ENCODE peak calls at places on chromosomes 12 and 14, in four cellular contexts. One of them, this sample, is unnamed. For H3K9me1, the result is how much of the 10 kb centered on the place peaks cover.

GRCh38 chr12:54017845-54018607 is 9.2 kb downstream of the HOXC8 start:
- DNase-seq in K562: peak
- DNase-seq in endothelial cell of umbilical vein: peak
- DNase-seq in IMR-90: peak
- DNase-seq in this sample: no peak

GRCh38 chr14:64816221-64816783 is 63.4 kb downstream of the SPTB start:
- DNase-seq in K562: no peak
- DNase-seq in IMR-90: no peak
- DNase-seq in endothelial cell of umbilical vein: no peak
- DNase-seq in this sample: no peak

GRCh38 chr12:11615481-11615880 is 34.0 kb upstream of the ETV6 start:
- DNase-seq in K562: no peak
- DNase-seq in IMR-90: no peak
- DNase-seq in endothelial cell of umbilical vein: no peak
- DNase-seq in this sample: no peak

GRCh38 chr12:71810905-71811304 is 28.7 kb upstream of the TBC1D15 start:
- DNase-seq in endothelial cell of umbilical vein: no peak
- DNase-seq in IMR-90: no peak
- DNase-seq in K562: no peak
- DNase-seq in this sample: no peak

GRCh38 chr12:80936642-80937390 is 918 bp downstream of the LIN7A start:
- DNase-seq in IMR-90: peak
- DNase-seq in K562: no peak
- DNase-seq in endothelial cell of umbilical vein: peak
- DNase-seq in this sample: no peak

GRCh38 chr12:125280482-125281377 is 215.5 kb downstream of the AACS start:
- DNase-seq in IMR-90: no peak
- DNase-seq in K562: peak
- DNase-seq in endothelial cell of umbilical vein: no peak
- DNase-seq in this sample: no peak

GRCh38 chr12:25741917-25742316 is 188.8 kb upstream of the LMNTD1 start:
- DNase-seq in IMR-90: no peak
- DNase-seq in endothelial cell of umbilical vein: no peak
- DNase-seq in K562: no peak
- DNase-seq in this sample: no peak

GRCh38 chr14:63759454-63759853 is 31.6 kb upstream of the SGPP1 start:
- DNase-seq in K562: no peak
- DNase-seq in endothelial cell of umbilical vein: no peak
- DNase-seq in IMR-90: peak
- DNase-seq in this sample: no peak

GRCh38 chr14:69153848-69154208 is 909 bp upstream of the DCAF5 start:
- DNase-seq in endothelial cell of umbilical vein: peak
- DNase-seq in IMR-90: no peak
- DNase-seq in K562: no peak
- DNase-seq in this sample: no peak

GRCh38 chr12:28486521-28486920 is 296.3 kb downstream of the CCDC91 start:
- DNase-seq in K562: no peak
- DNase-seq in IMR-90: no peak
- DNase-seq in endothelial cell of umbilical vein: no peak
- DNase-seq in this sample: no peak

GRCh38 chr12:12806784-12807516 is 6.2 kb upstream of the DDX47 start:
- DNase-seq in K562: no peak
- DNase-seq in IMR-90: no peak
- DNase-seq in endothelial cell of umbilical vein: peak
- DNase-seq in this sample: no peak

GRCh38 chr12:76080017-76080728 is 4.3 kb downstream of the NAP1L1 start:
- DNase-seq in K562: no peak
- DNase-seq in IMR-90: peak
- DNase-seq in endothelial cell of umbilical vein: no peak
- DNase-seq in this sample: no peak

GRCh38 chr12:84619053-84619452 is 293.5 kb downstream of the SLC6A15 start:
- DNase-seq in IMR-90: no peak
- DNase-seq in endothelial cell of umbilical vein: no peak
- DNase-seq in K562: no peak
- DNase-seq in this sample: no peak

GRCh38 chr12:105257321-105257728 is 21.4 kb upstream of the APPL2 start:
- DNase-seq in endothelial cell of umbilical vein: peak
- DNase-seq in K562: no peak
- DNase-seq in IMR-90: peak
- DNase-seq in this sample: peak

GRCh38 chr12:82225871-82226270 is 132.3 kb downstream of the CCDC59 start:
- DNase-seq in IMR-90: no peak
- DNase-seq in endothelial cell of umbilical vein: no peak
- DNase-seq in K562: no peak
- DNase-seq in this sample: no peak

GRCh38 chr12:102891756-102892155 is 25.3 kb downstream of the PAH start:
- DNase-seq in IMR-90: no peak
- DNase-seq in endothelial cell of umbilical vein: no peak
- DNase-seq in K562: no peak
- DNase-seq in this sample: no peak

GRCh38 chr14:23588884-23589598 is 10.5 kb upstream of the JPH4 start:
- DNase-seq in IMR-90: peak
- DNase-seq in K562: peak
- DNase-seq in endothelial cell of umbilical vein: peak
- DNase-seq in this sample: peak

GRCh38 chr12:91871751-91872150 is 273.9 kb downstream of the BTG1 start:
- DNase-seq in IMR-90: no peak
- DNase-seq in K562: no peak
- DNase-seq in endothelial cell of umbilical vein: no peak
- DNase-seq in this sample: no peak

GRCh38 chr12:96766232-96766631 is 140.8 kb upstream of the NEDD1 start:
- DNase-seq in IMR-90: peak
- DNase-seq in K562: no peak
- DNase-seq in endothelial cell of umbilical vein: no peak
- DNase-seq in this sample: no peak

GRCh38 chr14:29741909-29742401 is 185.7 kb downstream of the PRKD1 start:
- DNase-seq in K562: no peak
- DNase-seq in endothelial cell of umbilical vein: peak
- DNase-seq in IMR-90: peak
- DNase-seq in this sample: no peak

GRCh38 chr14:103118019-103118662 is 5.1 kb upstream of the TNFAIP2 start:
- DNase-seq in IMR-90: peak
- DNase-seq in K562: no peak
- DNase-seq in endothelial cell of umbilical vein: peak
- DNase-seq in this sample: no peak

GRCh38 chr14:88202296-88202695 is 120.8 kb downstream of the KCNK10 start:
- DNase-seq in K562: no peak
- DNase-seq in IMR-90: no peak
- DNase-seq in endothelial cell of umbilical vein: no peak
- DNase-seq in this sample: no peak

GRCh38 chr14:24576178-24576577 is at the start of gene CTSG:
- DNase-seq in K562: no peak
- DNase-seq in IMR-90: no peak
- DNase-seq in endothelial cell of umbilical vein: no peak
- DNase-seq in this sample: no peak

GRCh38 chr12:88310069-88310468 is 168.0 kb downstream of the TMTC3 start:
- DNase-seq in IMR-90: peak
- DNase-seq in K562: no peak
- DNase-seq in endothelial cell of umbilical vein: peak
- DNase-seq in this sample: no peak

GRCh38 chr12:77795699-77796098 is 35.0 kb upstream of the NAV3 start:
- DNase-seq in K562: no peak
- DNase-seq in IMR-90: no peak
- DNase-seq in endothelial cell of umbilical vein: no peak
- DNase-seq in this sample: no peak

GRCh38 chr14:68964300-68965093 is 14.6 kb downstream of the ACTN1 start:
- DNase-seq in K562: no peak
- DNase-seq in IMR-90: peak
- DNase-seq in endothelial cell of umbilical vein: no peak
- DNase-seq in this sample: no peak

GRCh38 chr12:131128556-131128955 is 174.8 kb downstream of the ADGRD1 start:
- DNase-seq in K562: no peak
- DNase-seq in IMR-90: no peak
- DNase-seq in endothelial cell of umbilical vein: no peak
- DNase-seq in this sample: no peak

GRCh38 chr12:132162508-132163031 is 18.3 kb downstream of the NOC4L start:
- DNase-seq in endothelial cell of umbilical vein: no peak
- DNase-seq in IMR-90: peak
- DNase-seq in K562: no peak
- DNase-seq in this sample: no peak

GRCh38 chr12:76820888-76821482 is 57.1 kb downstream of the ZDHHC17 start:
- DNase-seq in K562: peak
- DNase-seq in IMR-90: peak
- DNase-seq in endothelial cell of umbilical vein: peak
- DNase-seq in this sample: no peak

GRCh38 chr14:71620401-71620800 is 311.8 kb upstream of the RGS6 start:
- DNase-seq in K562: no peak
- DNase-seq in IMR-90: peak
- DNase-seq in endothelial cell of umbilical vein: peak
- DNase-seq in this sample: no peak

GRCh38 chr14:51472881-51473280 is 178.8 kb upstream of the FRMD6 start:
- DNase-seq in endothelial cell of umbilical vein: peak
- DNase-seq in IMR-90: no peak
- DNase-seq in K562: no peak
- DNase-seq in this sample: no peak

GRCh38 chr12:103697912-103698751 is 111.1 kb downstream of the STAB2 start:
- DNase-seq in IMR-90: no peak
- DNase-seq in endothelial cell of umbilical vein: no peak
- DNase-seq in K562: no peak
- DNase-seq in this sample: no peak

GRCh38 chr14:22794533-22794932 is 20.7 kb downstream of the SLC7A7 start:
- DNase-seq in K562: no peak
- DNase-seq in IMR-90: no peak
- DNase-seq in endothelial cell of umbilical vein: no peak
- DNase-seq in this sample: no peak

GRCh38 chr12:109910969-109911348 is 10.9 kb downstream of the TCHP start:
- DNase-seq in K562: peak
- DNase-seq in endothelial cell of umbilical vein: no peak
- DNase-seq in IMR-90: peak
- DNase-seq in this sample: no peak

GRCh38 chr14:103385994-103386491 is 828 bp downstream of the MARK3 start:
- DNase-seq in K562: no peak
- DNase-seq in endothelial cell of umbilical vein: peak
- DNase-seq in IMR-90: peak
- DNase-seq in this sample: no peak

GRCh38 chr12:39102474-39103209 is 197.3 kb upstream of the CPNE8 start:
- DNase-seq in K562: no peak
- DNase-seq in endothelial cell of umbilical vein: no peak
- DNase-seq in IMR-90: no peak
- DNase-seq in this sample: no peak

DNA sequence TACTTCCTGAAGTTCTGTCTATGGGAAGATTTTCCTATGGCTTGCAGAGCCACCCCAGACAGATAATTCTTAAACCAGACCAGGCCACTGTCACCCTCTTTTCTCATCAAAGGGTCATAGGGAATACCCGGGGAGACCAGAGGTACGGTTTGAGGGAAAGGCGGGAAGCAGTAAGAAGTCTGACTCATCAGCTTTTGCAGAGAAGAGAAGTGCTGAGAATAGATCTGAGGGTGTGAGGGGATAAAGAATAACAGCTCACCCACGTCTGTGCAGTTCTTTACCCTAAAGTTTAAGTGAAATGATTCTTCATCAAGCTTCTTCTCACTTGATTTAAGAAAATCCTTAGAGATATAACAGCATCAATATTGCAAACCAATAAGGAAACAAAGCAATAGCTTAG is 21.3 kb upstream of the POC1B start:
- DNase-seq in K562: no peak
- DNase-seq in IMR-90: no peak
- DNase-seq in endothelial cell of umbilical vein: no peak
- DNase-seq in this sample: no peak
- TF ChIP-seq CTCF in K562: no peak
- TF ChIP-seq CTCF in IMR-90: no peak
- TF ChIP-seq CTCF in endothelial cell of umbilical vein: no peak
- TF ChIP-seq CTCF in this sample: no peak

DNA sequence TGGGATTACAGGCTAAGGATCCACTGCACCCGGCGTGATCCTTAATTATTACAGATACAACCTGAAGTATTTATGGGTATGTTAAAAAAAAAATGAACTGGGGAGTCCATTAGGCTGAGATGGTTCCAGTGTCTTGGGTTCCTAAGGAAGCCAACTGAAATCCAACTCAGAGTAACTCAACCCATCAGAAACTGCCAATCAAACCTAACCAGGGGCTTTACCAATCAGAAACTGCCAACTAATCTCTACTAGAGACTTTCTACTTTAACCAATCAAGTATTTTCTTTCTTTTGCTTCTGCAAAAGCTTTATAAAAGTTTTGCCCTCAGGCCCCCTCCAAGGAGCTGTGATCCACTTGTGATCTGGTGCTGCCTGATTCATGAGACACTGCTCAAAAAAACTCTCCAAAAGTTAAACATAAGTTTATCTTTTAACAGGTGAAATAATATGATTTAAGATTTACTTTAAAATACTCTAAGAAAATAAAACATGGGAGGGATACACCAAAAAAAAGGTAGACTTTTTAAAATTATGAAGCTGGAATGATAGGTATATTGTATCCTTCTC is 88.0 kb downstream of the ACADS start:
- DNase-seq in IMR-90: no peak
- DNase-seq in endothelial cell of umbilical vein: no peak
- DNase-seq in K562: no peak
- DNase-seq in this sample: no peak
- H3K9ac ChIP-seq in IMR-90: no peak
- H3K9ac ChIP-seq in endothelial cell of umbilical vein: no peak
- H3K9ac ChIP-seq in K562: no peak
- H3K9ac ChIP-seq in this sample: no peak

DNA sequence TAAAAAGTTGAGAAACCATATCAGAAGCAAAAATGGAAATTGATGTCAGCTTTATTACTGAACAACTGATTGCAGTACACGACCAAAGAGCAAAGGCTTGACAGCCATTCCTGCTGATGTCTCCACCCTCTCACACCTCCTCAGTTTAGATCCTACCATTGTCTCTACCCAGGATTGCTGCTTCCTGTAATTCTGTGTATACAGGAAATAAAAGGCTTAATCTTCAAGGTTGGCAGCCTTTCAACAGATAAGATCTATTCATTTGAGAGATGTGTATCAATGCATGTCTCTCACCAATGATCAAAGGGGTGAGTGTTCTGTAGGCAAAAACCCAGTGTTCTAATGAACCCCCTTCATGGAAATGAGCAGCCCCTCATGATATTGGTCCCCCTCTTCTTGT is 27.0 kb downstream of the SLCO1C1 start:
- DNase-seq in endothelial cell of umbilical vein: peak
- DNase-seq in K562: no peak
- DNase-seq in IMR-90: no peak
- DNase-seq in this sample: no peak
- H3K9me1 ChIP-seq in endothelial cell of umbilical vein: under half
- H3K9me1 ChIP-seq in K562: under half
- H3K9me1 ChIP-seq in IMR-90: under half
- H3K9me1 ChIP-seq in this sample: under half

DNA sequence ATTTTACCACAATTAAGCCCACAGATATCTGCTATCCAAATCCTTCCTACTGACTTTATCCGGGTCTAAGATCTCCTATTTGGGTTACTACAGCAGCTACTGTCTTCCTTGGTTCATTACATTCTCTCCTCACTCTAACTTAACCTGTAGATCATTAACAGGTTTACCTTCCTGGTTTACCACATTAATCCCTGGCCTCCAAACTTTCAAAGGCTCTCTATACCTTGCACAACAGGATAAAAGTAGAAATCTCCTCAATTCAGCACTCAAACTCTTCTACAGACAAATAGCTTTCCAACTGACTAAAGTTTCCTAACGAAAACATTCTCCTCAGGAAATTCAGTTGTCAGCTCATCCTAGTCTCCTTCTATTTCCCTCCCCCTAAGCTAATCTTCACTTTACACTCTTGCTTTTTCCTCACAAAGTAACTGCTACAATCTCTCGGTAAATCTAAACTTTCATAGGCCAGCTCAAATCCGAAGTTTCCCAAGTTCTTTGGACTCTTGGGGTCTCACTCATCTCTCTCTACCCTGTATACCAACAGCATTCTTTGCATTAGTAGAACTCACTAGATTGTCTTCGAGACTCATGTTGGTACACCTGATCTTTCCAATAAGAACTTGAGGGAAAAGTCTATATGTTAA is 2.7 kb downstream of the BTBD7 start:
- DNase-seq in K562: no peak
- DNase-seq in endothelial cell of umbilical vein: peak
- DNase-seq in IMR-90: no peak
- DNase-seq in this sample: no peak
- TF ChIP-seq CTCF in K562: no peak
- TF ChIP-seq CTCF in endothelial cell of umbilical vein: no peak
- TF ChIP-seq CTCF in IMR-90: no peak
- TF ChIP-seq CTCF in this sample: no peak

This sample was measured in keratinocyte.